ENCODE peak calls at places on chromosomes 13 and 19, in eight cellular contexts. I is A549; U is CD8-positive, alpha-beta T cell; C is psoas muscle; T is CD4-positive, alpha-beta T cell; R is left lung; M is CD4-positive, CD25-positive, alpha-beta regulatory T cell; Y is mesendoderm. W is an unnamed sample.

GRCh38 chr19:5292453-5292842 is 48.2 kb downstream of the PTPRS start:
- DNase-seq in I (no peak), U (no peak), C (no peak), T (peak; percentile 5), R (no peak), M (peak; percentile 3), Y (no peak), W (no peak)

GRCh38 chr13:99386911-99387788 is 80.0 kb upstream of the GPR183 start:
- DNase-seq in I (peak; percentile 30), U (peak; percentile 80), C (peak; percentile 69), T (peak; percentile 84), R (no peak), M (peak; percentile 76), Y (peak; percentile 76), W (no peak)

GRCh38 chr13:21546372-21546771 is 57.6 kb downstream of the MICU2 start:
- DNase-seq in I (no peak), U (no peak), C (no peak), T (no peak), R (no peak), M (no peak), Y (no peak), W (no peak)

GRCh38 chr19:58558066-58558622 is at the start of gene UBE2M:
- DNase-seq in I (peak; percentile 42), U (peak; percentile 41), C (peak; percentile 84), T (no peak), R (peak; percentile 72), M (peak; percentile 63), Y (peak; percentile 62), W (no peak)

GRCh38 chr19:35167251-35168119 is 12.9 kb downstream of the FXYD5 start:
- DNase-seq in I (no peak), U (no peak), C (no peak), T (no peak), R (no peak), M (no peak), Y (no peak), W (no peak)

GRCh38 chr19:40907968-40908735 is 26.1 kb upstream of the CYP2A7 start:
- DNase-seq in I (no peak), U (peak; percentile 60), C (peak; percentile 54), T (peak; percentile 22), R (no peak), M (peak; percentile 22), Y (no peak), W (no peak)

GRCh38 chr19:27745978-27746542 is 1466.9 kb downstream of the UQCRFS1 start:
- DNase-seq in I (no peak), U (no peak), C (no peak), T (no peak), R (no peak), M (no peak), Y (no peak), W (no peak)

GRCh38 chr19:38545596-38545995 is 72.2 kb downstream of the MAP4K1 start:
- DNase-seq in I (no peak), U (no peak), C (no peak), T (no peak), R (no peak), M (no peak), Y (no peak), W (no peak)

GRCh38 chr19:478236-478888 is 17.5 kb upstream of the SHC2 start:
- DNase-seq in I (no peak), U (no peak), C (peak; percentile 42), T (no peak), R (no peak), M (no peak), Y (no peak), W (no peak)

GRCh38 chr13:107650081-107650701 is 565.1 kb downstream of the LIG4 start:
- DNase-seq in I (peak; percentile 27), U (peak; percentile 0), C (peak; percentile 55), T (no peak), R (peak; percentile 36), M (no peak), Y (peak; percentile 78), W (peak; percentile 8)

GRCh38 chr19:36041831-36042230 is 9.2 kb upstream of the CLIP3 start:
- DNase-seq in I (peak; percentile 72), U (no peak), C (no peak), T (no peak), R (no peak), M (no peak), Y (peak; percentile 61), W (no peak)

GRCh38 chr19:33676999-33677665 is 55.4 kb downstream of the CHST8 start:
- DNase-seq in I (no peak), U (no peak), C (no peak), T (no peak), R (no peak), M (no peak), Y (no peak), W (no peak)

GRCh38 chr13:113562085-113562749 is 22.3 kb upstream of the TFDP1 start:
- DNase-seq in I (peak; percentile 54), U (peak; percentile 17), C (peak; percentile 73), T (no peak), R (peak; percentile 61), M (no peak), Y (peak; percentile 86), W (no peak)

GRCh38 chr19:16338470-16339360 is 14.1 kb downstream of the KLF2 start:
- DNase-seq in I (peak; percentile 72), U (no peak), C (no peak), T (no peak), R (peak; percentile 47), M (peak; percentile 36), Y (peak; percentile 42), W (no peak)

GRCh38 chr13:110916671-110917142 is 1.8 kb upstream of the ANKRD10 start:
- DNase-seq in I (no peak), U (no peak), C (no peak), T (no peak), R (no peak), M (no peak), Y (no peak), W (no peak)

GRCh38 chr13:98738213-98738612 is 14.3 kb downstream of the SLC15A1 start:
- DNase-seq in I (no peak), U (no peak), C (no peak), T (no peak), R (no peak), M (no peak), Y (peak; percentile 37), W (no peak)

GRCh38 chr13:73195091-73195490 is 136.3 kb downstream of the KLF5 start:
- DNase-seq in I (no peak), U (no peak), C (no peak), T (no peak), R (no peak), M (no peak), Y (no peak), W (no peak)

GRCh38 chr13:20566917-20567755 is at the start of gene IFT88:
- DNase-seq in I (peak; percentile 86), U (peak; percentile 79), C (peak; percentile 95), T (peak; percentile 59), R (peak; percentile 91), M (peak; percentile 80), Y (peak; percentile 94), W (peak; percentile 93)

GRCh38 chr19:54429176-54429495 is 13.9 kb downstream of the TTYH1 start:
- DNase-seq in I (no peak), U (no peak), C (no peak), T (no peak), R (no peak), M (no peak), Y (no peak), W (no peak)

GRCh38 chr13:51786425-51787010 is 17.4 kb downstream of the DHRS12 start:
- DNase-seq in I (no peak), U (no peak), C (no peak), T (no peak), R (no peak), M (no peak), Y (no peak), W (no peak)

GRCh38 chr19:54425382-54425723 is 10.1 kb downstream of the TTYH1 start:
- DNase-seq in I (no peak), U (no peak), C (no peak), T (no peak), R (no peak), M (no peak), Y (no peak), W (no peak)

GRCh38 chr13:40980466-40980865 is 38.6 kb downstream of the ELF1 start:
- DNase-seq in I (no peak), U (no peak), C (no peak), T (no peak), R (no peak), M (peak; percentile 70), Y (no peak), W (no peak)

GRCh38 chr13:31987535-31988170 is 43.9 kb upstream of the FRY start:
- DNase-seq in I (no peak), U (no peak), C (no peak), T (no peak), R (no peak), M (no peak), Y (no peak), W (no peak)

GRCh38 chr13:39777527-39778061 is 122.1 kb downstream of the COG6 start:
- DNase-seq in I (peak; percentile 58), U (no peak), C (no peak), T (no peak), R (no peak), M (peak; percentile 43), Y (peak; percentile 73), W (no peak)
- H3K27ac ChIP-seq in I (no peak overlapping the region), U (no peak overlapping the region), C (no peak overlapping the region), T (no peak overlapping the region), R (peak overlapping the region; percentile 69), M (no peak overlapping the region), Y (no peak overlapping the region), W (no peak overlapping the region)

DNA sequence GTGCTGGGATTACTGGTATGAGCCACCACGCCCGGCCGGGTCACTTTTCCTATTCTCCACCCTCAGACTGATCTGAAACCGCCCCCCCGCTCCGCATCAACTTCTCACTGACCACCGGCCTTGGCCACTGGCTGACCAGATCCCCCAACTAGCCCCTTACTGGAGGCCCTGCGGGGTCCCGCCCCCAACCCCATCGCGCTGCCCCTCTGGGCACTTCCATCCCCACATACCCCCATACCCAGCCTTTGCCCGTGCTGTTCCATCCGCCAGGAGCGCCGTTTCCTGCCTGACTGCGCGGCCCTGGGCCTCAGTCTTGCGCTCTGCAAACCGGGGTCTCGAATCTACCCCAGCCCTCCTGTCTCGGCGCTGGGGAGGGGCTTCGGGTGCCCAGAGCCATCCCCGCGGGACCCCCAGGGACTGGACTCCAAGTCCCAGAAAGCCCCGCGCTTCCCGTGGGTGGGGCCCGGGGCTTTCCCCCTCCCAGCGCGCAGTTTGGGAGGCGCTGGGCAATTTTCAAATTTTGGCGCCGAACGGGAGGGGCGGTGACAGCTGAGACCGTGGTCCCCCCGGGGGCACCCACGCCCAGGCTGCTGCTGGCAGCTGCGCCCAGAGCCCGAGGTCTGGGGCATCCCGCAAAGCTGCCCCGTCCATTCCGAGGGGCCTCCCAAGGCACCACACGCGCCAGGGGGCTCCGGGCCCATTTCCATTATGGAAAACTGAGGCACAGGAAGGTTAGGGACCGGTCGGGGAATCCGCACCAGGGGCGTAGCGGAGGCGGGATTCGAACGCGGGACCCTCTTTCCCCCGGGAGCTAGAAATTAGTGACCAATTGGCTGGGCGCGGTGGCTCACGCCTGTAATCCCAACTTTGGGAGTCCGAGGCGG is 5.2 kb upstream of the LMNB2 start:
- DNase-seq in I (peak; percentile 85), U (peak; percentile 29), C (peak; percentile 70), T (peak; percentile 30), R (peak; percentile 68), M (peak; percentile 37), Y (peak; percentile 80), W (no peak)
- H3K27ac ChIP-seq in I (peak overlapping the region; percentile 88), U (no peak overlapping the region), C (no peak overlapping the region), T (no peak overlapping the region), R (no peak overlapping the region), M (peak overlapping the region; percentile 14), Y (peak overlapping the region; percentile 23), W (no peak overlapping the region)

GRCh38 chr13:25874907-25875306 is 176.9 kb downstream of the SHISA2 start:
- DNase-seq in I (no peak), U (peak; percentile 46), C (no peak), T (peak; percentile 54), R (no peak), M (peak; percentile 71), Y (peak; percentile 7), W (no peak)
- H3K27ac ChIP-seq in I (no peak overlapping the region), U (peak overlapping the region; percentile 15), C (no peak overlapping the region), T (peak overlapping the region; percentile 31), R (no peak overlapping the region), M (peak overlapping the region; percentile 62), Y (no peak overlapping the region), W (no peak overlapping the region)

GRCh38 chr13:33244907-33245287 is 40.7 kb downstream of the STARD13 start:
- DNase-seq in I (no peak), U (no peak), C (no peak), T (no peak), R (no peak), M (no peak), Y (no peak), W (no peak)
- H3K27ac ChIP-seq in I (no peak overlapping the region), U (no peak overlapping the region), C (no peak overlapping the region), T (no peak overlapping the region), R (no peak overlapping the region), M (no peak overlapping the region), Y (no peak overlapping the region), W (no peak overlapping the region)